ENCODE peak calls at places on chromosome 11, in five cellular contexts. One of them, this sample, is unnamed.

GRCh38 chr11:20617346-20617745 is 17.9 kb downstream of the SLC6A5 start:
- DNase-seq in fibroblast of lung: no peak
- DNase-seq in astrocyte: no peak
- DNase-seq in neural progenitor cell: no peak
- DNase-seq in cardiac muscle cell: no peak
- DNase-seq in this sample: no peak

GRCh38 chr11:121309688-121310087 is 17.1 kb downstream of the SC5D start:
- DNase-seq in fibroblast of lung: no peak
- DNase-seq in neural progenitor cell: no peak
- DNase-seq in cardiac muscle cell: no peak
- DNase-seq in astrocyte: no peak
- DNase-seq in this sample: no peak

GRCh38 chr11:69926376-69927050 is 107.3 kb upstream of the FGF3 start:
- DNase-seq in cardiac muscle cell: no peak
- DNase-seq in astrocyte: no peak
- DNase-seq in neural progenitor cell: no peak
- DNase-seq in fibroblast of lung: no peak
- DNase-seq in this sample: no peak

GRCh38 chr11:96748639-96749370 is 359.0 kb downstream of the JRKL start:
- DNase-seq in fibroblast of lung: peak
- DNase-seq in astrocyte: peak
- DNase-seq in cardiac muscle cell: no peak
- DNase-seq in neural progenitor cell: no peak
- DNase-seq in this sample: peak

GRCh38 chr11:23123766-23124165 is 263.5 kb upstream of the CCDC179 start:
- DNase-seq in cardiac muscle cell: no peak
- DNase-seq in neural progenitor cell: no peak
- DNase-seq in fibroblast of lung: peak
- DNase-seq in astrocyte: peak
- DNase-seq in this sample: no peak

GRCh38 chr11:94521684-94522083 is 9.4 kb downstream of the C11orf97 start:
- DNase-seq in neural progenitor cell: peak
- DNase-seq in cardiac muscle cell: no peak
- DNase-seq in astrocyte: no peak
- DNase-seq in fibroblast of lung: no peak
- DNase-seq in this sample: no peak

GRCh38 chr11:30579348-30579747 is 6.8 kb downstream of the MPPED2 start:
- DNase-seq in fibroblast of lung: no peak
- DNase-seq in neural progenitor cell: peak
- DNase-seq in cardiac muscle cell: no peak
- DNase-seq in astrocyte: no peak
- DNase-seq in this sample: no peak

GRCh38 chr11:107770546-107770945 is 58.7 kb upstream of the SLN start:
- DNase-seq in neural progenitor cell: peak
- DNase-seq in fibroblast of lung: peak
- DNase-seq in astrocyte: peak
- DNase-seq in cardiac muscle cell: no peak
- DNase-seq in this sample: no peak

GRCh38 chr11:2109541-2110019 is 29.6 kb downstream of the IGF2 start:
- DNase-seq in fibroblast of lung: no peak
- DNase-seq in cardiac muscle cell: peak
- DNase-seq in astrocyte: no peak
- DNase-seq in neural progenitor cell: no peak
- DNase-seq in this sample: no peak

GRCh38 chr11:8749202-8749601 is 66.6 kb downstream of the RPL27A start:
- DNase-seq in cardiac muscle cell: no peak
- DNase-seq in neural progenitor cell: no peak
- DNase-seq in astrocyte: no peak
- DNase-seq in fibroblast of lung: no peak
- DNase-seq in this sample: no peak

GRCh38 chr11:91158901-91159537 is 936.2 kb upstream of the CHORDC1 start:
- DNase-seq in fibroblast of lung: peak
- DNase-seq in astrocyte: peak
- DNase-seq in cardiac muscle cell: no peak
- DNase-seq in neural progenitor cell: no peak
- DNase-seq in this sample: peak

GRCh38 chr11:28083118-28083517 is 24.8 kb downstream of the KIF18A start:
- DNase-seq in fibroblast of lung: no peak
- DNase-seq in neural progenitor cell: no peak
- DNase-seq in astrocyte: no peak
- DNase-seq in cardiac muscle cell: no peak
- DNase-seq in this sample: no peak

GRCh38 chr11:112460141-112460540 is 199.5 kb upstream of the PLET1 start:
- DNase-seq in cardiac muscle cell: no peak
- DNase-seq in neural progenitor cell: no peak
- DNase-seq in astrocyte: no peak
- DNase-seq in fibroblast of lung: no peak
- DNase-seq in this sample: no peak

GRCh38 chr11:112658521-112658920 is 302.7 kb upstream of the NCAM1 start:
- DNase-seq in astrocyte: no peak
- DNase-seq in fibroblast of lung: no peak
- DNase-seq in cardiac muscle cell: peak
- DNase-seq in neural progenitor cell: no peak
- DNase-seq in this sample: no peak

GRCh38 chr11:37914859-37915258 is 1316.8 kb upstream of the RAG2 start:
- DNase-seq in fibroblast of lung: no peak
- DNase-seq in cardiac muscle cell: no peak
- DNase-seq in astrocyte: no peak
- DNase-seq in neural progenitor cell: no peak
- DNase-seq in this sample: no peak

GRCh38 chr11:117126223-117126965 is 17.7 kb upstream of the PAFAH1B2 start:
- DNase-seq in cardiac muscle cell: no peak
- DNase-seq in astrocyte: no peak
- DNase-seq in fibroblast of lung: no peak
- DNase-seq in neural progenitor cell: no peak
- DNase-seq in this sample: no peak

GRCh38 chr11:60175860-60176275 is 7.0 kb downstream of the MS4A6A start:
- DNase-seq in fibroblast of lung: no peak
- DNase-seq in astrocyte: no peak
- DNase-seq in neural progenitor cell: no peak
- DNase-seq in cardiac muscle cell: no peak
- DNase-seq in this sample: no peak

GRCh38 chr11:121829159-121829643 is 286.8 kb downstream of the BLID start:
- DNase-seq in neural progenitor cell: no peak
- DNase-seq in astrocyte: peak
- DNase-seq in cardiac muscle cell: no peak
- DNase-seq in fibroblast of lung: peak
- DNase-seq in this sample: peak

GRCh38 chr11:10305964-10306918 is 1.4 kb downstream of the ADM start:
- DNase-seq in fibroblast of lung: no peak
- DNase-seq in astrocyte: no peak
- DNase-seq in cardiac muscle cell: peak
- DNase-seq in neural progenitor cell: peak
- DNase-seq in this sample: peak

GRCh38 chr11:124643605-124644425 is 21.2 kb downstream of the TBRG1 start:
- DNase-seq in fibroblast of lung: peak
- DNase-seq in neural progenitor cell: no peak
- DNase-seq in cardiac muscle cell: no peak
- DNase-seq in astrocyte: peak
- DNase-seq in this sample: no peak

GRCh38 chr11:69429716-69430491 is 51.6 kb upstream of the LINC01488 start:
- DNase-seq in cardiac muscle cell: no peak
- DNase-seq in neural progenitor cell: no peak
- DNase-seq in astrocyte: no peak
- DNase-seq in fibroblast of lung: no peak
- DNase-seq in this sample: no peak

GRCh38 chr11:67293090-67293489 is 4.0 kb downstream of the ANKRD13D start:
- DNase-seq in neural progenitor cell: no peak
- DNase-seq in astrocyte: peak
- DNase-seq in fibroblast of lung: peak
- DNase-seq in cardiac muscle cell: no peak
- DNase-seq in this sample: no peak

GRCh38 chr11:69939551-69940245 is 120.5 kb upstream of the FGF3 start:
- DNase-seq in fibroblast of lung: peak
- DNase-seq in neural progenitor cell: no peak
- DNase-seq in astrocyte: peak
- DNase-seq in cardiac muscle cell: peak
- DNase-seq in this sample: no peak

GRCh38 chr11:119414321-119414720 is 8.7 kb downstream of the THY1 start:
- DNase-seq in cardiac muscle cell: no peak
- DNase-seq in neural progenitor cell: no peak
- DNase-seq in astrocyte: no peak
- DNase-seq in fibroblast of lung: no peak
- DNase-seq in this sample: no peak

GRCh38 chr11:101916422-101916821 is at the start of gene ANGPTL5:
- DNase-seq in fibroblast of lung: no peak
- DNase-seq in astrocyte: no peak
- DNase-seq in cardiac muscle cell: no peak
- DNase-seq in neural progenitor cell: no peak
- DNase-seq in this sample: no peak

GRCh38 chr11:131248588-131248987 is 121.8 kb upstream of the NTM start:
- DNase-seq in astrocyte: peak
- DNase-seq in fibroblast of lung: peak
- DNase-seq in cardiac muscle cell: no peak
- DNase-seq in neural progenitor cell: no peak
- DNase-seq in this sample: no peak

GRCh38 chr11:131242616-131243015 is 127.8 kb upstream of the NTM start:
- DNase-seq in astrocyte: no peak
- DNase-seq in fibroblast of lung: no peak
- DNase-seq in cardiac muscle cell: no peak
- DNase-seq in neural progenitor cell: no peak
- DNase-seq in this sample: no peak

GRCh38 chr11:131246156-131246555 is 124.3 kb upstream of the NTM start:
- DNase-seq in neural progenitor cell: peak
- DNase-seq in astrocyte: no peak
- DNase-seq in fibroblast of lung: no peak
- DNase-seq in cardiac muscle cell: no peak
- DNase-seq in this sample: no peak

DNA sequence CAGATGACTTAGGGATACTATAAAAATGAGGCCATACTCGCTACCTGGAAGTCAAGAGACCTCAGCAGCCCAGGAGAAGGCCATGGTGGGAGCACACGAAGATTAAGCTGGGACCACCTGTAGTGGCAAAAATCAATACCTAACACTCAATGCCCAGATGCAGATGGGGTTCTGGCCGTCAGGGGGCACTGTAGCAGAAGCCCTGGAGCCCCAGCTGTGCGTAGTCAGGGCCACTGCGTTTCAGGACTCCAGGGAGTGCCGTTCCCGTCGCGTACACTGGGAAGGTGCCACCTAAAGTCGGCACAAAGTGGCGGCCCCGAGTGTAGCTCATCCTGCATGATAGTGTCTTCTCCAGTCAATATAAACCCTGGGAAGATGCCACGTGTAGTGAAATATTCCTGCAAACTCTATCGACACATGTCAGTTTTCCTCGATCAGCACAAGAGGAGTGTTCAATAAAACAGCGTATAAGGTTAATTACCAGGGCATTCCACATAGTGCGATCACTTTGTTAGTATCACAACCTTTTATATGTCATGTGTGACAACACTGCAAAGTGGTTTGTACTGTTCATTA is 123.7 kb upstream of the NTM start:
- DNase-seq in astrocyte: no peak
- DNase-seq in cardiac muscle cell: peak
- DNase-seq in neural progenitor cell: peak
- DNase-seq in fibroblast of lung: no peak
- DNase-seq in this sample: no peak
- TF ChIP-seq CTCF in astrocyte: peak
- TF ChIP-seq CTCF in cardiac muscle cell: peak
- TF ChIP-seq CTCF in neural progenitor cell: peak
- TF ChIP-seq CTCF in fibroblast of lung: peak
- TF ChIP-seq CTCF in this sample: no peak

DNA sequence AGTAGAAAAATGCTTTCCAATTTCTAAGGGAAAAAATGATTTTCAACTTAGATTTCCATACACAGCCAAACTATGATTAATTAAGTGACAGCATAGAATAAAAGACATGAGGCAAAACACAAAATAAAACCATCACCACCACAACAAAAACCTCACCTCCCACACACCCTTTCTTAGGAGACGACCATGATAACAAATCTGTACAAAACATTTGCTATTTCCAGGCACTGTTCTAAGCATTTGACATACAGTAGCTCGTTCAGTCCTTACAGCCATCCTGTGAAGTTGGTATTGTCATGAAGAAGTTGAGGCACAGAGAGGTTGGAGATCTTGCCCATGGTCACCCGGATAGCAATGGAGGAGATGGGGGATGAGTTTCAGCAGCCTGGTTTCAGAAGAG is 8.7 kb downstream of the SPI1 start:
- DNase-seq in cardiac muscle cell: no peak
- DNase-seq in astrocyte: no peak
- DNase-seq in fibroblast of lung: no peak
- DNase-seq in neural progenitor cell: no peak
- DNase-seq in this sample: no peak
- H3K27ac ChIP-seq in cardiac muscle cell: no peak
- H3K27ac ChIP-seq in astrocyte: no peak
- H3K27ac ChIP-seq in fibroblast of lung: no peak
- H3K27ac ChIP-seq in neural progenitor cell: no peak
- H3K27ac ChIP-seq in this sample: no peak

DNA sequence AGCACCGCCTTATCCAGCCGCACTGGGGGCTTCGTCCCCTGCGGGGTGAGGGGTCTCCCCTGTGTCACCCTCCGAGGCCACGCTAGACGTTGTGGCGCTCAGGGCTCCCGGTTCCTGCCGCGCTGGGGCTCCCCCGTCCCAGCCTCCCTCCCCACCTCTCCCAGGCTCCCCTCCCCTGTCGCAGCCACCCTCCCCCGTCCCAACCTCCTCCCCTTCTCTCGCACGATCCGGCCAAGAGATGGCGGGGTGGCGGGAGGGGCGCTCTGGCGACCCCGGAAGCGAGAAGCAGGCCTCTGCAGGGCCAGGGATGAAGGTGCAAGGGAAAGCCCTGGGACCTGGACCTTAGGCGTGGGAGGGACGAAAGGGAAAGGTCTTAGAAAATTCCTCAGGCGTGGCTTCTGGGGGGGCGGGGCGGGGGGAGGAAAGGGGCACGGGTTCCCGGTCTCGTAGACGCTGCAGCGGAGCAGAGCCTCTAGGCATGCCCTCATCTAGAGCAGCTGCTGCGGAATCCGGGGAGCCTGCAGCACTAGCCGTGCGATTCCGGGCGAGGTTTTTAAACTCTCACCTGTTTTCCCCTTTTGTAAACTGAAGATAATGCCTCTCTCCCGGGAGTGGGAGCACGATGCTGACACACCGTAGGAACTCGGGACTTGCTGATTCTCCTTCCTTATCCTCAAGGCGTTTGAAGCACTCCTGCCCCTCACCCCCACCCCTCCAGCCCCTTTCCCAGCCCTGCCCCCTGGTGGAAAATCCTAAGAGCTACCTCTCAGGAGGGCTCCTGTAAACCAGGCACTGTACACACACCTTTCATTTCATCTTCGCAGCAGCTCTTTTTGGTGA is 14.4 kb downstream of the KCNJ5 start:
- DNase-seq in astrocyte: no peak
- DNase-seq in cardiac muscle cell: peak
- DNase-seq in neural progenitor cell: peak
- DNase-seq in fibroblast of lung: peak
- DNase-seq in this sample: peak
- TF ChIP-seq CTCF in astrocyte: peak
- TF ChIP-seq CTCF in cardiac muscle cell: peak
- TF ChIP-seq CTCF in neural progenitor cell: peak
- TF ChIP-seq CTCF in fibroblast of lung: peak
- TF ChIP-seq CTCF in this sample: no peak

DNA sequence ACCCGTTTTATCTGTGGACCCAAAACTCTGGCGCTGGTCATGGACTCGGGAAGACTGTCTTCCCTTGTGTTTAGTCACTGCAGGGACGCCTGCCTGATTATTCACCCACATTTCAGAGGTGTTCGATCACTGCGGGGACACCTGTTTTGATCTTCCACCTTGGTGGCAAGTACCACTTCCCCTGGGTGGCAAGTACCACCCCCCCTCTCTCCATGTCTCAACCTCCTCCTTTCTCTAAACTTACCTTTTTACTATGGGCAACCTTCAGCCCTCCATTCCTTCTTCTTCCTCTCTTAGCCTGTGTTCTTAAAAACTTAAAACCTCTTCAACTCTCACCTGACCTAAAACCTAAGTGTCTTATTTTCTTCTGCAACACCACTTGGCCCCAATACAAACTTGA is 1.9 kb upstream of the NDUFC2 start:
- DNase-seq in cardiac muscle cell: no peak
- DNase-seq in astrocyte: no peak
- DNase-seq in fibroblast of lung: no peak
- DNase-seq in neural progenitor cell: no peak
- DNase-seq in this sample: no peak
- H3K27ac ChIP-seq in cardiac muscle cell: no peak
- H3K27ac ChIP-seq in astrocyte: peak
- H3K27ac ChIP-seq in fibroblast of lung: no peak
- H3K27ac ChIP-seq in neural progenitor cell: no peak
- H3K27ac ChIP-seq in this sample: no peak